ENCODE peak calls at places on chromosomes 7 and 10, in ten cellular contexts. One of them, this sample, is unnamed.

GRCh38 chr7:139078399-139078798 is 31.1 kb downstream of the ZC3HAV1 start:
- DNase-seq in suprapubic skin: no peak
- DNase-seq in uterus: no peak
- DNase-seq in Peyer's patch: no peak
- DNase-seq in GM13977: no peak
- DNase-seq in GM20000: no peak
- DNase-seq in ovary: no peak
- DNase-seq in fibroblast of pulmonary artery: no peak
- DNase-seq in BE2C: no peak
- DNase-seq in kidney epithelial cell: no peak
- DNase-seq in this sample: no peak

GRCh38 chr10:43170491-43170890 is 32.2 kb downstream of the CSGALNACT2 start:
- DNase-seq in kidney epithelial cell: no peak
- DNase-seq in fibroblast of pulmonary artery: peak; percentile 23
- DNase-seq in Peyer's patch: no peak
- DNase-seq in ovary: no peak
- DNase-seq in BE2C: no peak
- DNase-seq in GM13977: no peak
- DNase-seq in uterus: no peak
- DNase-seq in GM20000: no peak
- DNase-seq in suprapubic skin: no peak
- DNase-seq in this sample: no peak

GRCh38 chr10:6296456-6297214 is 93.9 kb downstream of the PFKFB3 start:
- DNase-seq in suprapubic skin: no peak
- DNase-seq in BE2C: no peak
- DNase-seq in Peyer's patch: no peak
- DNase-seq in kidney epithelial cell: no peak
- DNase-seq in uterus: no peak
- DNase-seq in GM20000: no peak
- DNase-seq in GM13977: no peak
- DNase-seq in ovary: no peak
- DNase-seq in fibroblast of pulmonary artery: no peak
- DNase-seq in this sample: no peak

GRCh38 chr10:30073045-30073766 is 13.8 kb upstream of the JCAD start:
- DNase-seq in suprapubic skin: no peak
- DNase-seq in BE2C: no peak
- DNase-seq in Peyer's patch: no peak
- DNase-seq in GM20000: no peak
- DNase-seq in ovary: no peak
- DNase-seq in GM13977: no peak
- DNase-seq in uterus: no peak
- DNase-seq in kidney epithelial cell: no peak
- DNase-seq in fibroblast of pulmonary artery: no peak
- DNase-seq in this sample: no peak

GRCh38 chr10:6108631-6109443 is 20.0 kb downstream of the RBM17 start:
- DNase-seq in GM20000: peak; percentile 63
- DNase-seq in Peyer's patch: no peak
- DNase-seq in suprapubic skin: no peak
- DNase-seq in kidney epithelial cell: no peak
- DNase-seq in GM13977: peak; percentile 54
- DNase-seq in fibroblast of pulmonary artery: peak; percentile 69
- DNase-seq in BE2C: no peak
- DNase-seq in ovary: no peak
- DNase-seq in uterus: no peak
- DNase-seq in this sample: peak; percentile 58

GRCh38 chr10:128091636-128092210 is 34.5 kb downstream of the MKI67 start:
- DNase-seq in uterus: no peak
- DNase-seq in ovary: no peak
- DNase-seq in Peyer's patch: no peak
- DNase-seq in suprapubic skin: no peak
- DNase-seq in kidney epithelial cell: no peak
- DNase-seq in BE2C: no peak
- DNase-seq in GM20000: no peak
- DNase-seq in GM13977: no peak
- DNase-seq in fibroblast of pulmonary artery: no peak
- DNase-seq in this sample: no peak

GRCh38 chr10:104492349-104492940 is 138.8 kb downstream of the CFAP58 start:
- DNase-seq in ovary: no peak
- DNase-seq in BE2C: no peak
- DNase-seq in GM20000: no peak
- DNase-seq in Peyer's patch: no peak
- DNase-seq in GM13977: no peak
- DNase-seq in suprapubic skin: no peak
- DNase-seq in fibroblast of pulmonary artery: no peak
- DNase-seq in uterus: peak; percentile 23
- DNase-seq in kidney epithelial cell: no peak
- DNase-seq in this sample: no peak

GRCh38 chr10:12055722-12056121 is 13.0 kb upstream of the DHTKD1 start:
- DNase-seq in GM20000: no peak
- DNase-seq in BE2C: no peak
- DNase-seq in fibroblast of pulmonary artery: no peak
- DNase-seq in Peyer's patch: no peak
- DNase-seq in GM13977: no peak
- DNase-seq in suprapubic skin: no peak
- DNase-seq in kidney epithelial cell: no peak
- DNase-seq in ovary: no peak
- DNase-seq in uterus: no peak
- DNase-seq in this sample: no peak

GRCh38 chr10:93150990-93151547 is 77.4 kb downstream of the CYP26A1 start:
- DNase-seq in GM13977: no peak
- DNase-seq in kidney epithelial cell: no peak
- DNase-seq in fibroblast of pulmonary artery: no peak
- DNase-seq in ovary: no peak
- DNase-seq in uterus: no peak
- DNase-seq in BE2C: no peak
- DNase-seq in suprapubic skin: no peak
- DNase-seq in GM20000: no peak
- DNase-seq in Peyer's patch: no peak
- DNase-seq in this sample: no peak

GRCh38 chr7:39407139-39407538 is 159.1 kb upstream of the YAE1 start:
- DNase-seq in GM13977: no peak
- DNase-seq in kidney epithelial cell: no peak
- DNase-seq in ovary: no peak
- DNase-seq in suprapubic skin: no peak
- DNase-seq in uterus: no peak
- DNase-seq in Peyer's patch: no peak
- DNase-seq in GM20000: no peak
- DNase-seq in BE2C: peak; percentile 30
- DNase-seq in fibroblast of pulmonary artery: no peak
- DNase-seq in this sample: no peak

GRCh38 chr7:378041-378420 is 88.1 kb downstream of the FOXL3 start:
- DNase-seq in Peyer's patch: no peak
- DNase-seq in suprapubic skin: no peak
- DNase-seq in GM13977: no peak
- DNase-seq in uterus: no peak
- DNase-seq in BE2C: no peak
- DNase-seq in ovary: peak; percentile 13
- DNase-seq in kidney epithelial cell: no peak
- DNase-seq in GM20000: no peak
- DNase-seq in fibroblast of pulmonary artery: no peak
- DNase-seq in this sample: no peak

GRCh38 chr10:132396495-132397035 is 435 bp upstream of the PWWP2B start:
- DNase-seq in GM20000: peak; percentile 87
- DNase-seq in GM13977: peak; percentile 74
- DNase-seq in suprapubic skin: no peak
- DNase-seq in kidney epithelial cell: no peak
- DNase-seq in uterus: peak; percentile 56
- DNase-seq in BE2C: peak; percentile 81
- DNase-seq in ovary: peak; percentile 81
- DNase-seq in fibroblast of pulmonary artery: peak; percentile 36
- DNase-seq in Peyer's patch: peak; percentile 82
- DNase-seq in this sample: peak; percentile 66

GRCh38 chr10:131396108-131397010 is 84.8 kb upstream of the TCERG1L start:
- DNase-seq in suprapubic skin: no peak
- DNase-seq in GM20000: no peak
- DNase-seq in GM13977: no peak
- DNase-seq in fibroblast of pulmonary artery: no peak
- DNase-seq in Peyer's patch: no peak
- DNase-seq in BE2C: no peak
- DNase-seq in ovary: peak; percentile 74
- DNase-seq in uterus: no peak
- DNase-seq in kidney epithelial cell: no peak
- DNase-seq in this sample: no peak

GRCh38 chr10:97210576-97210975 is 24.8 kb upstream of the SLIT1 start:
- DNase-seq in ovary: peak; percentile 73
- DNase-seq in suprapubic skin: peak; percentile 76
- DNase-seq in fibroblast of pulmonary artery: peak; percentile 82
- DNase-seq in GM13977: peak; percentile 75
- DNase-seq in kidney epithelial cell: peak; percentile 39
- DNase-seq in uterus: peak; percentile 54
- DNase-seq in GM20000: peak; percentile 71
- DNase-seq in Peyer's patch: peak; percentile 74
- DNase-seq in BE2C: peak; percentile 63
- DNase-seq in this sample: peak; percentile 70

GRCh38 chr10:7046615-7047014 is 364.2 kb downstream of the SFMBT2 start:
- DNase-seq in suprapubic skin: no peak
- DNase-seq in ovary: no peak
- DNase-seq in kidney epithelial cell: no peak
- DNase-seq in BE2C: no peak
- DNase-seq in GM20000: no peak
- DNase-seq in uterus: no peak
- DNase-seq in fibroblast of pulmonary artery: no peak
- DNase-seq in Peyer's patch: no peak
- DNase-seq in GM13977: no peak
- DNase-seq in this sample: no peak

GRCh38 chr7:53218730-53219504 is 183.5 kb downstream of the POM121L12 start:
- DNase-seq in GM20000: no peak
- DNase-seq in uterus: no peak
- DNase-seq in fibroblast of pulmonary artery: no peak
- DNase-seq in Peyer's patch: no peak
- DNase-seq in kidney epithelial cell: no peak
- DNase-seq in suprapubic skin: no peak
- DNase-seq in GM13977: no peak
- DNase-seq in BE2C: no peak
- DNase-seq in ovary: no peak
- DNase-seq in this sample: no peak

DNA sequence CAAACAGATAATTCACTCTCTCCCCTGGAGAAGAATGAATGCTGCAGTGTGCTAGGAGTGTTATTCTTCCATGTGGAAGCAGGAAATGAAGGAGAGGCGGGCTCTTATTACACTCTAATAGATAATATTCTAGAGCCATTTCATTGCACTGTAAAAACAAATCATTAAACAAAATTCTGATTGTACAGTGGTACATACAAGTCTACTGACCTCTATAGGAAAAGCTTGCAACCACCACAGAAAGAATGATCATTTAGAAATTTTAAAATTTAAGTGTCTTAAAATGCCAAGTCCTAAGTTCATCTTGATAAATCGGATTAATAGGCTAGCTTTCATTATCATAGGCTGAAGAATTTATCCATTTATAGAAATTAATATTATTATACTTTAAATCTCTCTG is 960.3 kb upstream of the LRRN3 start:
- DNase-seq in fibroblast of pulmonary artery: no peak
- DNase-seq in suprapubic skin: no peak
- DNase-seq in Peyer's patch: no peak
- DNase-seq in uterus: no peak
- DNase-seq in ovary: no peak
- DNase-seq in GM13977: no peak
- DNase-seq in GM20000: no peak
- DNase-seq in kidney epithelial cell: no peak
- DNase-seq in BE2C: no peak
- DNase-seq in this sample: no peak
- TF ChIP-seq CTCF in fibroblast of pulmonary artery: no peak
- TF ChIP-seq CTCF in suprapubic skin: no peak
- TF ChIP-seq CTCF in Peyer's patch: no peak
- TF ChIP-seq CTCF in uterus: no peak
- TF ChIP-seq CTCF in ovary: no peak
- TF ChIP-seq CTCF in GM13977: no peak
- TF ChIP-seq CTCF in GM20000: no peak
- TF ChIP-seq CTCF in kidney epithelial cell: peak; percentile 28
- TF ChIP-seq CTCF in BE2C: peak; percentile 50
- TF ChIP-seq CTCF in this sample: no peak

DNA sequence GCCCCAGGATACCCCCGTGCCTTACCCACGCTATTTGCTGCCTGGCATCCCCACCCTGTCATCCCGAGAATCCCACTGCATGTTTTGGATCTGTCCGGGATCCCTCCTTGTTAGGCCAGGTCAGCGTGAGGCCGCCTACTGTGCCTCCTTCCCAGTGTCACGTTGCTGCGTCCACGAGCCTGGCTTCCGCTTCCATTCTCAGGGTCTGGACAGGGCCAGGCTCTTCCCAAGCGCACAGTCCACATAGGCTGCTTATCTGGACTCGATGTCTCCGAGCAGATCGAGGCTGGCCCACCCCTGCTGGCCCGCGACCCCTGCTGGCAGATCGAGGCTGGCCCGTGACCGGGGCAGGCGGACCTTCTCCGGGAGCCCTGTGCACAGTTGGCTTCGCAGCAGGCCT is 27.1 kb downstream of the FOXK1 start:
- DNase-seq in Peyer's patch: no peak
- DNase-seq in kidney epithelial cell: no peak
- DNase-seq in GM20000: no peak
- DNase-seq in uterus: no peak
- DNase-seq in fibroblast of pulmonary artery: no peak
- DNase-seq in suprapubic skin: no peak
- DNase-seq in GM13977: no peak
- DNase-seq in BE2C: no peak
- DNase-seq in ovary: no peak
- DNase-seq in this sample: no peak
- TF ChIP-seq CTCF in Peyer's patch: no peak
- TF ChIP-seq CTCF in kidney epithelial cell: no peak
- TF ChIP-seq CTCF in GM20000: no peak
- TF ChIP-seq CTCF in uterus: no peak
- TF ChIP-seq CTCF in fibroblast of pulmonary artery: no peak
- TF ChIP-seq CTCF in suprapubic skin: no peak
- TF ChIP-seq CTCF in GM13977: no peak
- TF ChIP-seq CTCF in BE2C: no peak
- TF ChIP-seq CTCF in ovary: no peak
- TF ChIP-seq CTCF in this sample: no peak

DNA sequence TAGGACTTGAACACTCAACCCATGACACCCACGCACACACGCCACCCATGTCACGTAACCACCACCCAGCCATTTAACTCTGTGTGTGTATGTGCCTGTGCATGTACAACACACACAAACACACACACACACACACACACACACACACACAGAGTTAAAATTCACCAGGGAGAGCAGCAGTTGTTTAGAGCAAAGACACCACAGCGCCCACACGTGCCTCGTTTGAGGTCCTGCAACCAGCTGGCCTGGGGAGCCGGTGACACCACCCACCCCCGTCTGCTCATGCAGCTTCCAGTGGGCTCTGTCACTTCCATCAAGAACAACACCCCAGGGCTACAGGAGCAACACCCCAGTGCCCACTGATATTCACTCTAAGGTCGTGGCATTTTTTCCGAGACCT is 97.4 kb downstream of the ELFN1 start:
- DNase-seq in kidney epithelial cell: no peak
- DNase-seq in GM20000: no peak
- DNase-seq in suprapubic skin: no peak
- DNase-seq in fibroblast of pulmonary artery: no peak
- DNase-seq in GM13977: no peak
- DNase-seq in BE2C: no peak
- DNase-seq in ovary: no peak
- DNase-seq in uterus: no peak
- DNase-seq in Peyer's patch: no peak
- DNase-seq in this sample: no peak
- TF ChIP-seq CTCF in kidney epithelial cell: no peak
- TF ChIP-seq CTCF in GM20000: no peak
- TF ChIP-seq CTCF in suprapubic skin: no peak
- TF ChIP-seq CTCF in fibroblast of pulmonary artery: no peak
- TF ChIP-seq CTCF in GM13977: no peak
- TF ChIP-seq CTCF in BE2C: peak; percentile 20
- TF ChIP-seq CTCF in ovary: no peak
- TF ChIP-seq CTCF in uterus: no peak
- TF ChIP-seq CTCF in Peyer's patch: no peak
- TF ChIP-seq CTCF in this sample: no peak

GRCh38 chr10:31490858-31491504 is 172.0 kb downstream of the ZEB1 start:
- DNase-seq in GM20000: no peak
- DNase-seq in suprapubic skin: no peak
- DNase-seq in uterus: no peak
- DNase-seq in GM13977: peak; percentile 4
- DNase-seq in fibroblast of pulmonary artery: peak; percentile 78
- DNase-seq in Peyer's patch: no peak
- DNase-seq in BE2C: peak; percentile 16
- DNase-seq in kidney epithelial cell: no peak
- DNase-seq in ovary: no peak
- DNase-seq in this sample: no peak
- TF ChIP-seq CTCF in GM20000: peak; percentile 22
- TF ChIP-seq CTCF in suprapubic skin: no peak
- TF ChIP-seq CTCF in uterus: no peak
- TF ChIP-seq CTCF in GM13977: peak; percentile 52
- TF ChIP-seq CTCF in fibroblast of pulmonary artery: peak; percentile 77
- TF ChIP-seq CTCF in Peyer's patch: peak; percentile 43
- TF ChIP-seq CTCF in BE2C: peak; percentile 78
- TF ChIP-seq CTCF in kidney epithelial cell: peak; percentile 59
- TF ChIP-seq CTCF in ovary: no peak
- TF ChIP-seq CTCF in this sample: peak; percentile 12